ENCODE peak calls at places on chromosomes 7 and 10, in seven cellular contexts. P is IMR-90, H is NB4, E is cardiac muscle cell, W is GM12865, M is prostate gland, Q is stomach. X is an unnamed sample.

GRCh38 chr10:49606981-49607535 is 3.1 kb upstream of the SLC18A3 start:
- DNase-seq in W (peak; percentile 73), Q (peak; percentile 39), P (peak; percentile 45), M (no peak), E (peak; percentile 94), H (peak; percentile 91), X (peak; percentile 81)

GRCh38 chr10:77692782-77693181 is 55.2 kb upstream of the KCNMA1 start:
- DNase-seq in M (no peak), P (peak; percentile 68), W (no peak), H (no peak), E (peak; percentile 55), Q (no peak), X (no peak)

GRCh38 chr10:125417605-125418004 is 257.2 kb upstream of the CTBP2 start:
- DNase-seq in Q (no peak), P (no peak), M (no peak), H (no peak), E (no peak), W (no peak), X (no peak)

GRCh38 chr10:23198940-23199767 is 7.0 kb downstream of the PTF1A start:
- DNase-seq in H (no peak), Q (no peak), E (no peak), W (no peak), P (no peak), M (no peak), X (peak; percentile 6)

GRCh38 chr7:886626-887487 is 10.5 kb downstream of the GET4 start:
- DNase-seq in Q (no peak), M (no peak), E (no peak), W (no peak), P (no peak), H (no peak), X (no peak)

GRCh38 chr10:91034494-91035157 is 113.7 kb upstream of the ANKRD1 start:
- DNase-seq in E (peak; percentile 91), M (peak; percentile 42), P (peak; percentile 19), H (no peak), W (no peak), Q (peak; percentile 33), X (peak; percentile 58)

GRCh38 chr7:144786079-144786478 is 49.8 kb downstream of the TPK1 start:
- DNase-seq in Q (no peak), H (no peak), P (no peak), E (no peak), W (no peak), M (no peak), X (no peak)

GRCh38 chr10:119198438-119198837 is 8.9 kb upstream of the GRK5 start:
- DNase-seq in P (no peak), M (no peak), H (peak; percentile 65), W (peak; percentile 38), Q (no peak), E (peak; percentile 40), X (peak; percentile 48)

GRCh38 chr10:110679633-110680472 is 35.7 kb downstream of the RBM20 start:
- DNase-seq in M (no peak), H (no peak), E (no peak), P (no peak), W (no peak), Q (no peak), X (no peak)

GRCh38 chr7:113389247-113389646 is 270.9 kb upstream of the SMIM30 start:
- DNase-seq in Q (no peak), M (no peak), E (no peak), W (no peak), P (no peak), H (no peak), X (no peak)

GRCh38 chr10:61888744-61889143 is 12.8 kb upstream of the ARID5B start:
- DNase-seq in P (peak; percentile 75), W (no peak), H (no peak), E (no peak), M (no peak), Q (no peak), X (no peak)

GRCh38 chr7:117048854-117049321 is 95.6 kb downstream of the ST7 start:
- DNase-seq in M (no peak), E (no peak), W (no peak), P (no peak), Q (no peak), H (no peak), X (no peak)
- H3K4me3 ChIP-seq in M (no peak overlapping the region), E (no peak overlapping the region), W (no peak overlapping the region), P (no peak overlapping the region), Q (no peak overlapping the region), H (no peak overlapping the region), X (no peak overlapping the region)

GRCh38 chr7:51006483-51007235 is 224.0 kb upstream of the GRB10 start:
- DNase-seq in E (no peak), M (peak; percentile 1), P (no peak), W (no peak), Q (no peak), H (no peak), X (no peak)
- TF ChIP-seq CTCF in E (no peak), M (no peak), P (no peak), W (no peak), Q (no peak), H (no peak), X (peak; percentile 15)

DNA sequence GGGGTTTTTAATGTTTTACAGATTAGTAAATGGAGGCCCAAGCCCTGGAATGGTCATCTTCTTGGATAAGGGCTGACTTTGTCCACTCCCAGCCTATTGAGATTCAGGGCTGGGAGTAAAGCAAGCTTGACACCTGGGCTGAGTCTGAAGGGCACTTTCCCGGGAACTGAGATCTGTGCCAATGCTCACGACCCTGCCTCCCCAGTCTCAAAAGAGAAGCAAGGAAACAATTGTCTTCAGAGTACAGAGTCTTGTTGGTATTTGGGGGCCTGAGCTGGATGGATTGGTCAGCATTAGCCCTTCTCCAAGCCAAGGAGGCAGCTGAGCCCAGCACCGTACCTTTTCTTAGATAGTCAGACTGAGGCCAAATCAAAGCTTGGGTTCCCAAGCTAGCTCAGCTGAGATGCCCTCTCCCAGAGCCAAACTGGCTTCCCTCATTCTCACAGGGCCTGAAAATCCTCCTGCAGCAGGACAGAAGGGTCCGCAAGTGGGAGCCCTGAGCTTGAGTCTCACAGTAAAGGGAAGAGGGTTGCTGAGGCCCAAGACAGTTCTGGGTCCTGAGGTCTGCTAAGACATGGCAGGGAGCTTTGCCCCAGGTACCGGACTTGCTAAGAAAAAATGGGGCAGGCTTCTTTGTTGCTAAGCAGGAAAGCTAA is 3.7 kb downstream of the DDIT4 start:
- DNase-seq in E (peak; percentile 71), M (no peak), W (no peak), H (no peak), P (peak; percentile 29), Q (no peak), X (peak; percentile 87)
- H3K4me3 ChIP-seq in E (no peak overlapping the region), M (no peak overlapping the region), W (no peak overlapping the region), H (no peak overlapping the region), P (no peak overlapping the region), Q (no peak overlapping the region), X (peak overlapping the region; percentile 82)

DNA sequence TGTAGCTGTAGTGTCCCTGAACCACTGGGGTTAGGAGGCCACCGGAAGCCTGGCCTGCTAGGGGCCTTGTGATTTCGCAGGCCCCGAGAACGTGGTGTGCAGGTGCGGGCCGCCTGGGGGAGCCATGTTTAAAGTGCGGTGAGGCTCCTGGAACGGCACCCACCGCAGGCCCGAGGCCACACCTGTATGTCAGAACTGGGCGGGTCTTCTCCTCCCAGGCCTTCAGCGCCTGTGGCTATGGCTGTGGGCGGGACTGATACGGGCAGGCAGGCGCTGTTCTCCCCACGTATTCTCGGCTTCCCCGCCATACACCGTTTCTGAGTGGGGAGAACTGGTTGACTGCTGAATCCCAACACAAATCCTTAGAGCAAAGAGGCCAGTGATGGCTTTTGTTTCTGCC is 74.8 kb downstream of the DNAJB6 start:
- DNase-seq in H (peak; percentile 95), P (no peak), E (no peak), Q (no peak), W (no peak), M (no peak), X (no peak)
- TF ChIP-seq CTCF in H (peak; percentile 19), P (no peak), E (no peak), Q (no peak), W (no peak), M (no peak), X (no peak)

GRCh38 chr7:38245409-38245982 is 27.9 kb downstream of the TARP start:
- DNase-seq in M (no peak), Q (no peak), E (no peak), P (no peak), W (no peak), H (no peak), X (no peak)
- H3K4me3 ChIP-seq in M (no peak overlapping the region), Q (no peak overlapping the region), E (no peak overlapping the region), P (no peak overlapping the region), W (no peak overlapping the region), H (no peak overlapping the region), X (no peak overlapping the region)

DNA sequence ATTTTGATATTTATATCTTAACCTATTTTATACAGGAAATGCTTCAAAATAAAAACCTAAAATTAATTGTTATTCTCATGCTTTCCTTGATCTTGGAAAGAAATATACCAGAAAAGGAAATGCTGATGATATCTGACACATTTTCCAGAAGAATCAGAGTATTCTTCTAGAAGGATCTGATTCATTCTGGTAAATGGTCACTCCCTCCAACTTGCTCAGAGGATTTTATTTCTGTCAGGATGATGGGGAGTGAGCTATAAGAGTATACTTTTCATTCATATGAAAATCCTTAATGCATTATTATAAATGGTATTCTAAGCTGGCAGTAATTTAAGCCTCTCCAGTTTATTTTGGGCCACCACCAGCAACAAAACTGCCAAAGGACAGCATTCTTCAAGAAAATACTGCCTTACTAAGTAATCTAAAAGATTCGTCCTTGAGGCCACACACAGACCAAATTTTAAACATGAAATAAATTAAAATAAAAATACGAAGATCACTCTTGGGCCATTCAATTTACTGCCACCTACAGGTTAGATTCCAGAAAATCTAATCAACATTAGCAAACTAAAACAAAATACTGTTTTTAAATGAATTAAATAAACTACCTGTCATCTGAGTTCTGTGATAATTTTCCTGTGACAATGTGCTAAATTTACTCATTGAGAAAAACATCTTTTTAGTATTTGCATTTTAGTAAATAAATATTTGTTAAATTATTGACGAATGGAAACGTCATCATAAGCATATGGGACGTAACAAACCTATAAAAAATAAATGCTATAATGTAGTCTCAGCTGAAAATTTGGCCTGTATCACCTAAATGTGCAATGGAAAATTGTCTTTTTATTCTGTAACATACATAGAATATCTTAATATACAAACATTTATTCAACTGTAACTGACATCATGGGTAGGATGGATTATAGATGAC is 71.9 kb downstream of the ITGB8 start:
- DNase-seq in W (no peak), H (no peak), Q (no peak), E (peak; percentile 21), P (peak; percentile 5), M (no peak), X (no peak)
- TF ChIP-seq CTCF in W (no peak), H (peak; percentile 11), Q (no peak), E (peak; percentile 49), P (peak; percentile 50), M (no peak), X (peak; percentile 42)

GRCh38 chr10:34816067-34817002 is 1.2 kb upstream of the PARD3 start:
- DNase-seq in H (peak; percentile 38), P (peak; percentile 30), E (peak; percentile 57), M (peak; percentile 21), Q (no peak), W (no peak), X (peak; percentile 55)
- H3K4me3 ChIP-seq in H (peak overlapping the region; percentile 40), P (peak overlapping the region; percentile 98), E (peak overlapping the region; percentile 93), M (peak overlapping the region; percentile 88), Q (peak overlapping the region; percentile 90), W (no peak overlapping the region), X (peak overlapping the region; percentile 75)

X was measured in fibroblast of villous mesenchyme.